ENCODE peak calls at places on chromosomes 4 and X, in ten cellular contexts. One of them, this sample, is unnamed.

GRCh38 chr4:2962614-2963184 is 507 bp downstream of the NOP14 start:
- DNase-seq in RCC 7860: peak
- DNase-seq in naive B cell: no peak
- DNase-seq in neuronal stem cell: peak
- DNase-seq in NCI-H69: peak
- DNase-seq in activated T-cell treated with anti-CD3 and anti-CD28 coated beads for 1 hour: no peak
- DNase-seq in prostate gland: no peak
- DNase-seq in stimulated activated CD8-positive, alpha-beta memory T cell treated with anti-CD3 and anti-CD28 coated beads, Interleukin-4, amount 100 ng/mL, for 4 hours: no peak
- DNase-seq in osteocyte: no peak
- DNase-seq in K562: peak
- DNase-seq in this sample: peak

GRCh38 chrX:331145-331771 is 12.7 kb upstream of the GTPBP6 start:
- DNase-seq in naive B cell: no peak
- DNase-seq in RCC 7860: no peak
- DNase-seq in activated T-cell treated with anti-CD3 and anti-CD28 coated beads for 1 hour: no peak
- DNase-seq in stimulated activated CD8-positive, alpha-beta memory T cell treated with anti-CD3 and anti-CD28 coated beads, Interleukin-4, amount 100 ng/mL, for 4 hours: no peak
- DNase-seq in NCI-H69: peak
- DNase-seq in neuronal stem cell: no peak
- DNase-seq in prostate gland: no peak
- DNase-seq in osteocyte: no peak
- DNase-seq in K562: no peak
- DNase-seq in this sample: peak

GRCh38 chr4:15144249-15144966 is 142.1 kb downstream of the CPEB2 start:
- DNase-seq in RCC 7860: no peak
- DNase-seq in neuronal stem cell: no peak
- DNase-seq in stimulated activated CD8-positive, alpha-beta memory T cell treated with anti-CD3 and anti-CD28 coated beads, Interleukin-4, amount 100 ng/mL, for 4 hours: no peak
- DNase-seq in activated T-cell treated with anti-CD3 and anti-CD28 coated beads for 1 hour: no peak
- DNase-seq in K562: no peak
- DNase-seq in osteocyte: no peak
- DNase-seq in NCI-H69: peak
- DNase-seq in prostate gland: peak
- DNase-seq in naive B cell: no peak
- DNase-seq in this sample: no peak

GRCh38 chr4:154142664-154143063 is 348.9 kb downstream of the DCHS2 start:
- DNase-seq in NCI-H69: no peak
- DNase-seq in osteocyte: no peak
- DNase-seq in neuronal stem cell: no peak
- DNase-seq in activated T-cell treated with anti-CD3 and anti-CD28 coated beads for 1 hour: no peak
- DNase-seq in prostate gland: no peak
- DNase-seq in naive B cell: no peak
- DNase-seq in stimulated activated CD8-positive, alpha-beta memory T cell treated with anti-CD3 and anti-CD28 coated beads, Interleukin-4, amount 100 ng/mL, for 4 hours: no peak
- DNase-seq in RCC 7860: no peak
- DNase-seq in K562: no peak
- DNase-seq in this sample: no peak

GRCh38 chr4:181802207-181802606 is 441.0 kb upstream of the TENM3 start:
- DNase-seq in prostate gland: no peak
- DNase-seq in activated T-cell treated with anti-CD3 and anti-CD28 coated beads for 1 hour: no peak
- DNase-seq in K562: no peak
- DNase-seq in stimulated activated CD8-positive, alpha-beta memory T cell treated with anti-CD3 and anti-CD28 coated beads, Interleukin-4, amount 100 ng/mL, for 4 hours: no peak
- DNase-seq in osteocyte: no peak
- DNase-seq in naive B cell: no peak
- DNase-seq in RCC 7860: no peak
- DNase-seq in NCI-H69: no peak
- DNase-seq in neuronal stem cell: no peak
- DNase-seq in this sample: no peak

GRCh38 chr4:11496313-11496956 is 67.7 kb upstream of the HS3ST1 start:
- DNase-seq in prostate gland: no peak
- DNase-seq in neuronal stem cell: no peak
- DNase-seq in NCI-H69: peak
- DNase-seq in RCC 7860: peak
- DNase-seq in osteocyte: no peak
- DNase-seq in activated T-cell treated with anti-CD3 and anti-CD28 coated beads for 1 hour: no peak
- DNase-seq in K562: no peak
- DNase-seq in naive B cell: no peak
- DNase-seq in stimulated activated CD8-positive, alpha-beta memory T cell treated with anti-CD3 and anti-CD28 coated beads, Interleukin-4, amount 100 ng/mL, for 4 hours: no peak
- DNase-seq in this sample: no peak

GRCh38 chr4:48360285-48360965 is 19.1 kb downstream of the SLAIN2 start:
- DNase-seq in osteocyte: no peak
- DNase-seq in activated T-cell treated with anti-CD3 and anti-CD28 coated beads for 1 hour: no peak
- DNase-seq in K562: no peak
- DNase-seq in neuronal stem cell: no peak
- DNase-seq in stimulated activated CD8-positive, alpha-beta memory T cell treated with anti-CD3 and anti-CD28 coated beads, Interleukin-4, amount 100 ng/mL, for 4 hours: no peak
- DNase-seq in NCI-H69: no peak
- DNase-seq in naive B cell: no peak
- DNase-seq in prostate gland: no peak
- DNase-seq in RCC 7860: no peak
- DNase-seq in this sample: no peak

GRCh38 chrX:52979568-52979967 is 21.2 kb upstream of the FAM156A start:
- DNase-seq in RCC 7860: no peak
- DNase-seq in osteocyte: no peak
- DNase-seq in neuronal stem cell: no peak
- DNase-seq in prostate gland: no peak
- DNase-seq in stimulated activated CD8-positive, alpha-beta memory T cell treated with anti-CD3 and anti-CD28 coated beads, Interleukin-4, amount 100 ng/mL, for 4 hours: no peak
- DNase-seq in activated T-cell treated with anti-CD3 and anti-CD28 coated beads for 1 hour: no peak
- DNase-seq in naive B cell: no peak
- DNase-seq in K562: no peak
- DNase-seq in NCI-H69: no peak
- DNase-seq in this sample: no peak

GRCh38 chr4:52103314-52103713 is 52.2 kb downstream of the SPATA18 start:
- DNase-seq in naive B cell: no peak
- DNase-seq in osteocyte: no peak
- DNase-seq in K562: no peak
- DNase-seq in activated T-cell treated with anti-CD3 and anti-CD28 coated beads for 1 hour: no peak
- DNase-seq in neuronal stem cell: peak
- DNase-seq in prostate gland: no peak
- DNase-seq in RCC 7860: no peak
- DNase-seq in stimulated activated CD8-positive, alpha-beta memory T cell treated with anti-CD3 and anti-CD28 coated beads, Interleukin-4, amount 100 ng/mL, for 4 hours: no peak
- DNase-seq in NCI-H69: peak
- DNase-seq in this sample: no peak

This sample was measured in heart left ventricle.